ENCODE peak calls at places on chromosomes 1 and 21, in seven cellular contexts. D is K562, M is endothelial cell of umbilical vein, L is GM23248, Z is fibroblast of lung, W is HCT116, X is mammary epithelial cell. A is an unnamed sample.

GRCh38 chr1:214213136-214213535 is 67.8 kb upstream of the SMYD2 start:
- DNase-seq in D (no peak), M (no peak), L (peak; percentile 82), Z (peak; percentile 53), W (no peak), X (peak; percentile 95), A (peak; percentile 87)

GRCh38 chr21:20942523-20942922 is 55.7 kb upstream of the NCAM2 start:
- DNase-seq in D (no peak), M (no peak), L (no peak), Z (no peak), W (no peak), X (no peak), A (no peak)

GRCh38 chr1:228866498-228866897 is 131.2 kb downstream of the RHOU start:
- DNase-seq in D (no peak), M (no peak), L (no peak), Z (no peak), W (no peak), X (no peak), A (no peak)

GRCh38 chr1:40861227-40862003 is 748 bp downstream of the CITED4 start:
- DNase-seq in D (no peak), M (no peak), L (peak; percentile 75), Z (peak; percentile 58), W (no peak), X (peak; percentile 41), A (no peak)

GRCh38 chr1:28110555-28110954 is 22.1 kb upstream of the EYA3 start:
- DNase-seq in D (no peak), M (peak; percentile 69), L (peak; percentile 21), Z (peak; percentile 44), W (no peak), X (peak; percentile 72), A (no peak)

GRCh38 chr1:96259399-96259798 is 462.2 kb upstream of the PTBP2 start:
- DNase-seq in D (no peak), M (no peak), L (no peak), Z (no peak), W (no peak), X (no peak), A (no peak)

GRCh38 chr1:181429462-181429861 is 53.9 kb upstream of the CACNA1E start:
- DNase-seq in D (no peak), M (no peak), L (no peak), Z (no peak), W (no peak), X (no peak), A (no peak)

GRCh38 chr1:226827458-226827857 is 43.0 kb upstream of the PSEN2 start:
- DNase-seq in D (peak; percentile 45), M (no peak), L (peak; percentile 68), Z (no peak), W (no peak), X (no peak), A (no peak)

GRCh38 chr1:52454779-52455178 is 50.4 kb downstream of the PRPF38A start:
- DNase-seq in D (no peak), M (no peak), L (no peak), Z (no peak), W (no peak), X (no peak), A (no peak)

GRCh38 chr1:2593251-2593878 is 6.8 kb downstream of the PRXL2B start:
- DNase-seq in D (no peak), M (no peak), L (no peak), Z (no peak), W (no peak), X (no peak), A (no peak)

GRCh38 chr1:224168859-224169380 is 14.1 kb upstream of the DEGS1 start:
- DNase-seq in D (no peak), M (peak; percentile 94), L (peak; percentile 66), Z (peak; percentile 97), W (no peak), X (no peak), A (no peak)

GRCh38 chr1:172662464-172663109 is 3.7 kb downstream of the FASLG start:
- DNase-seq in D (peak; percentile 65), M (peak; percentile 11), L (peak; percentile 82), Z (peak; percentile 89), W (no peak), X (peak; percentile 80), A (peak; percentile 32)

GRCh38 chr21:46634966-46635323 is 529 bp upstream of the PRMT2 start:
- DNase-seq in D (peak; percentile 79), M (peak; percentile 89), L (peak; percentile 92), Z (peak; percentile 87), W (peak; percentile 40), X (peak; percentile 60), A (no peak)

GRCh38 chr1:67771152-67771551 is 62.1 kb downstream of the GNG12 start:
- DNase-seq in D (peak; percentile 45), M (peak; percentile 73), L (peak; percentile 88), Z (peak; percentile 97), W (no peak), X (peak; percentile 91), A (peak; percentile 81)

GRCh38 chr1:192171123-192171522 is 12.9 kb downstream of the RGS18 start:
- DNase-seq in D (peak; percentile 14), M (peak; percentile 27), L (no peak), Z (no peak), W (no peak), X (no peak), A (no peak)

GRCh38 chr1:226203693-226204092 is 17.2 kb upstream of the ACBD3 start:
- DNase-seq in D (no peak), M (no peak), L (no peak), Z (no peak), W (no peak), X (no peak), A (no peak)

GRCh38 chr1:185935360-185935759 is 201.2 kb downstream of the HMCN1 start:
- DNase-seq in D (no peak), M (no peak), L (no peak), Z (no peak), W (no peak), X (no peak), A (no peak)

GRCh38 chr1:34611571-34611970 is 143.3 kb upstream of the GJB5 start:
- DNase-seq in D (no peak), M (no peak), L (no peak), Z (no peak), W (no peak), X (no peak), A (no peak)

GRCh38 chr1:160664573-160665051 is 17.8 kb upstream of the SLAMF1 start:
- DNase-seq in D (no peak), M (no peak), L (no peak), Z (no peak), W (no peak), X (no peak), A (no peak)

GRCh38 chr1:1318131-1318652 is 6.3 kb downstream of the INTS11 start:
- DNase-seq in D (no peak), M (peak; percentile 45), L (peak; percentile 96), Z (peak; percentile 94), W (peak; percentile 65), X (peak; percentile 88), A (no peak)

GRCh38 chr1:224867715-224868114 is 61.8 kb upstream of the DNAH14 start:
- DNase-seq in D (no peak), M (no peak), L (peak; percentile 16), Z (peak; percentile 68), W (no peak), X (peak; percentile 19), A (no peak)

GRCh38 chr1:197224160-197224559 is 43.9 kb upstream of the CRB1 start:
- DNase-seq in D (no peak), M (no peak), L (peak; percentile 26), Z (no peak), W (no peak), X (no peak), A (no peak)

GRCh38 chr1:98203461-98203860 is 282.6 kb upstream of the DPYD start:
- DNase-seq in D (no peak), M (no peak), L (no peak), Z (peak; percentile 71), W (no peak), X (no peak), A (no peak)

GRCh38 chr1:92037400-92037799 is 7.6 kb downstream of the EPHX4 start:
- DNase-seq in D (no peak), M (no peak), L (no peak), Z (peak; percentile 62), W (no peak), X (no peak), A (no peak)
- H3K27ac ChIP-seq in D (no peak overlapping the region), M (no peak overlapping the region), L (no peak overlapping the region), Z (no peak overlapping the region), W (no peak overlapping the region), X (no peak overlapping the region), A (no peak overlapping the region)

GRCh38 chr1:93585059-93585966 is 96.3 kb downstream of the BCAR3 start:
- DNase-seq in D (no peak), M (no peak), L (peak; percentile 70), Z (peak; percentile 50), W (no peak), X (peak; percentile 82), A (no peak)
- H3K79me2 ChIP-seq in D (no peaks in the 10 kb centered on the region), M (peaks cover 38% of the 10 kb centered on the region), L (peaks cover 98% of the 10 kb centered on the region), Z (peaks cover 9% of the 10 kb centered on the region), W (peaks cover 38% of the 10 kb centered on the region), X (peaks cover 90% of the 10 kb centered on the region), A (peaks cover 82% of the 10 kb centered on the region)

GRCh38 chr21:15003463-15004135 is 61.2 kb downstream of the NRIP1 start:
- DNase-seq in D (no peak), M (no peak), L (no peak), Z (no peak), W (no peak), X (no peak), A (no peak)
- TF ChIP-seq EZH2 in D (no peak), M (no peak), L (no peak), Z (no peak), W (no peak), X (no peak), A (no peak)

GRCh38 chr1:212221801-212222200 is 63.4 kb upstream of the PPP2R5A start:
- DNase-seq in D (peak; percentile 40), M (no peak), L (no peak), Z (peak; percentile 31), W (no peak), X (no peak), A (no peak)

GRCh38 chr1:212218065-212218464 is 67.1 kb upstream of the PPP2R5A start:
- DNase-seq in D (no peak), M (no peak), L (no peak), Z (no peak), W (no peak), X (no peak), A (no peak)

GRCh38 chr1:212217633-212218032 is 67.6 kb upstream of the PPP2R5A start:
- DNase-seq in D (no peak), M (no peak), L (no peak), Z (no peak), W (no peak), X (no peak), A (no peak)

GRCh38 chr1:212218911-212219310 is 66.3 kb upstream of the PPP2R5A start:
- DNase-seq in D (no peak), M (no peak), L (peak; percentile 87), Z (peak; percentile 89), W (no peak), X (no peak), A (no peak)

DNA sequence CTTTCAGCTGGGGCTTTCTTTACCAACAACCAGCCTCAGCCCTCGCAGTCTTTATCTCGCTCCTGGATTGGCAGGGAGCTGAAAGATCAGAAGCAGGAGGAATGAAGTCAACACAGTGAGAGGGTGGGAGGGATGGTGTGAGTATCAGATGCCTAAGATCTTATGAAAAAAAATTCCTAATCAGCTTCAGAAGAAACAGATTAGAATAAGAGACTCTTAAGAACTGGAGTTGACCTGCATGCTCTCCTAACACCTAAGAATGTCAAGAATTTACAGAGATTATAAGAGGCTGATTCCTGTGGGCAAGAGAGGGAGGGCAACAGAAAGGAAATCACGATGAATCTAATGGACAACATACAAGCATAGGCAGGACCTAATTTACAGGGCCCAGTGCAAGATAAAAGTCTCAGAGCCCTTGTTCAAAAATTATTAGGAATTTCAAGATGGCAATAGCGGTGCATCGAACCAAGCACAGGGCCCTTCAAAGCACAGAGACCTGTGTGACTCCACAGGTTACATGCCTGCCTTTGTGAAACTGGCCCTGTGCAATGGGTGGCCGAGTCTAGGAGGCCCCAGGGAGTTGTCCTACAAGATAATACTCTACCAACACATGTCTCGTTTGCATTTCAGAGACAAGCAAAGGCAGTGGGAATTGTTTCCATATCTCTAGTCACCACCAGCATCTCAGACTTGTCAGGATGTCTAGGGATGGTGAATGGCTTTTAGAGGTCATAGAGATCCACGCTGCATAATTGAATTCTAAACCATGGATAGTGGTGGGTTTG is 65.3 kb upstream of the PPP2R5A start:
- DNase-seq in D (no peak), M (no peak), L (no peak), Z (peak; percentile 84), W (no peak), X (no peak), A (no peak)
- H3K27ac ChIP-seq in D (peak overlapping the region; percentile 21), M (no peak overlapping the region), L (no peak overlapping the region), Z (no peak overlapping the region), W (no peak overlapping the region), X (no peak overlapping the region), A (no peak overlapping the region)